ENCODE peak calls at places on chromosomes 13 and 19, in nine cellular contexts. One of them, this sample, is unnamed.
A peak's percentile ranks its signal among the peaks of the same experiment; 100 is the strongest.

GRCh38 chr19:11924886-11925583 is at the start of gene ZNF700:
- DNase-seq in nephron progenitor cell: peak; percentile 94
- DNase-seq in fibroblast of lung: peak; percentile 87
- DNase-seq in activated CD8-positive, alpha-beta memory T cell treated with anti-CD3 and anti-CD28 coated beads for 1 hour: peak; percentile 83
- DNase-seq in NCI-H2227 treated with DMSO at 0.1 percent for 48 hours: peak; percentile 77
- DNase-seq in activated gamma-delta T cell treated with Interleukin-2 at 50 U/mL for 16 hours: peak; percentile 93
- DNase-seq in T-helper 1 cell: peak; percentile 92
- DNase-seq in HFF-Myc: peak; percentile 84
- DNase-seq in adrenal gland: peak; percentile 95
- DNase-seq in this sample: peak; percentile 87

GRCh38 chr19:18432275-18433038 is 5.5 kb downstream of the ISYNA1 start:
- DNase-seq in fibroblast of lung: no peak
- DNase-seq in activated CD8-positive, alpha-beta memory T cell treated with anti-CD3 and anti-CD28 coated beads for 1 hour: no peak
- DNase-seq in nephron progenitor cell: no peak
- DNase-seq in T-helper 1 cell: no peak
- DNase-seq in HFF-Myc: no peak
- DNase-seq in activated gamma-delta T cell treated with Interleukin-2 at 50 U/mL for 16 hours: no peak
- DNase-seq in NCI-H2227 treated with DMSO at 0.1 percent for 48 hours: no peak
- DNase-seq in adrenal gland: no peak
- DNase-seq in this sample: no peak

GRCh38 chr13:59384154-59384553 is 779.6 kb downstream of the DIAPH3 start:
- DNase-seq in NCI-H2227 treated with DMSO at 0.1 percent for 48 hours: no peak
- DNase-seq in T-helper 1 cell: no peak
- DNase-seq in fibroblast of lung: no peak
- DNase-seq in activated gamma-delta T cell treated with Interleukin-2 at 50 U/mL for 16 hours: no peak
- DNase-seq in activated CD8-positive, alpha-beta memory T cell treated with anti-CD3 and anti-CD28 coated beads for 1 hour: no peak
- DNase-seq in adrenal gland: no peak
- DNase-seq in HFF-Myc: no peak
- DNase-seq in nephron progenitor cell: no peak
- DNase-seq in this sample: no peak

GRCh38 chr13:76790519-76791289 is 95.5 kb downstream of the KCTD12 start:
- DNase-seq in T-helper 1 cell: no peak
- DNase-seq in adrenal gland: no peak
- DNase-seq in nephron progenitor cell: no peak
- DNase-seq in activated gamma-delta T cell treated with Interleukin-2 at 50 U/mL for 16 hours: no peak
- DNase-seq in fibroblast of lung: peak; percentile 11
- DNase-seq in NCI-H2227 treated with DMSO at 0.1 percent for 48 hours: no peak
- DNase-seq in activated CD8-positive, alpha-beta memory T cell treated with anti-CD3 and anti-CD28 coated beads for 1 hour: no peak
- DNase-seq in HFF-Myc: no peak
- DNase-seq in this sample: no peak

GRCh38 chr13:81888855-81889254 is 1547.9 kb upstream of the SPRY2 start:
- DNase-seq in activated CD8-positive, alpha-beta memory T cell treated with anti-CD3 and anti-CD28 coated beads for 1 hour: no peak
- DNase-seq in T-helper 1 cell: no peak
- DNase-seq in adrenal gland: no peak
- DNase-seq in activated gamma-delta T cell treated with Interleukin-2 at 50 U/mL for 16 hours: no peak
- DNase-seq in HFF-Myc: no peak
- DNase-seq in NCI-H2227 treated with DMSO at 0.1 percent for 48 hours: no peak
- DNase-seq in nephron progenitor cell: no peak
- DNase-seq in fibroblast of lung: no peak
- DNase-seq in this sample: no peak

GRCh38 chr13:110431851-110432294 is 124.8 kb downstream of the COL4A2 start:
- DNase-seq in nephron progenitor cell: no peak
- DNase-seq in fibroblast of lung: no peak
- DNase-seq in HFF-Myc: no peak
- DNase-seq in NCI-H2227 treated with DMSO at 0.1 percent for 48 hours: no peak
- DNase-seq in adrenal gland: no peak
- DNase-seq in activated CD8-positive, alpha-beta memory T cell treated with anti-CD3 and anti-CD28 coated beads for 1 hour: no peak
- DNase-seq in T-helper 1 cell: no peak
- DNase-seq in activated gamma-delta T cell treated with Interleukin-2 at 50 U/mL for 16 hours: no peak
- DNase-seq in this sample: no peak

GRCh38 chr19:19628499-19629134 is 597 bp upstream of the LPAR2 start:
- DNase-seq in HFF-Myc: no peak
- DNase-seq in nephron progenitor cell: peak; percentile 85
- DNase-seq in fibroblast of lung: peak; percentile 81
- DNase-seq in activated gamma-delta T cell treated with Interleukin-2 at 50 U/mL for 16 hours: peak; percentile 49
- DNase-seq in T-helper 1 cell: no peak
- DNase-seq in activated CD8-positive, alpha-beta memory T cell treated with anti-CD3 and anti-CD28 coated beads for 1 hour: no peak
- DNase-seq in adrenal gland: peak; percentile 71
- DNase-seq in NCI-H2227 treated with DMSO at 0.1 percent for 48 hours: peak; percentile 70
- DNase-seq in this sample: peak; percentile 29

GRCh38 chr19:16569609-16570320 is 2.5 kb downstream of the SLC35E1 start:
- DNase-seq in activated CD8-positive, alpha-beta memory T cell treated with anti-CD3 and anti-CD28 coated beads for 1 hour: no peak
- DNase-seq in HFF-Myc: no peak
- DNase-seq in T-helper 1 cell: no peak
- DNase-seq in activated gamma-delta T cell treated with Interleukin-2 at 50 U/mL for 16 hours: no peak
- DNase-seq in nephron progenitor cell: no peak
- DNase-seq in adrenal gland: no peak
- DNase-seq in fibroblast of lung: no peak
- DNase-seq in NCI-H2227 treated with DMSO at 0.1 percent for 48 hours: no peak
- DNase-seq in this sample: no peak

GRCh38 chr13:100131863-100132574 is 43.1 kb downstream of the PCCA start:
- DNase-seq in T-helper 1 cell: no peak
- DNase-seq in HFF-Myc: peak; percentile 87
- DNase-seq in fibroblast of lung: peak; percentile 96
- DNase-seq in NCI-H2227 treated with DMSO at 0.1 percent for 48 hours: no peak
- DNase-seq in nephron progenitor cell: no peak
- DNase-seq in activated CD8-positive, alpha-beta memory T cell treated with anti-CD3 and anti-CD28 coated beads for 1 hour: no peak
- DNase-seq in activated gamma-delta T cell treated with Interleukin-2 at 50 U/mL for 16 hours: no peak
- DNase-seq in adrenal gland: no peak
- DNase-seq in this sample: no peak

GRCh38 chr19:28103916-28104315 is 1109.0 kb downstream of the UQCRFS1 start:
- DNase-seq in nephron progenitor cell: peak; percentile 15
- DNase-seq in HFF-Myc: no peak
- DNase-seq in T-helper 1 cell: no peak
- DNase-seq in fibroblast of lung: no peak
- DNase-seq in NCI-H2227 treated with DMSO at 0.1 percent for 48 hours: no peak
- DNase-seq in activated gamma-delta T cell treated with Interleukin-2 at 50 U/mL for 16 hours: no peak
- DNase-seq in activated CD8-positive, alpha-beta memory T cell treated with anti-CD3 and anti-CD28 coated beads for 1 hour: no peak
- DNase-seq in adrenal gland: no peak
- DNase-seq in this sample: no peak

This sample was measured in effector memory CD4-positive, alpha-beta T cell.